ENCODE peak calls at places on chromosome 9, in eight cellular contexts. Q, L, Z, Y, S, V, R and E are unnamed samples.
A peak's percentile ranks its signal among the peaks of the same experiment; 100 is the strongest.

GRCh38 chr9:13478235-13478634 is 198.7 kb upstream of the MPDZ start:
- DNase-seq in Q (no peak), L (no peak), Z (no peak), Y (peak; percentile 35), S (no peak), V (peak; percentile 6), R (no peak), E (peak; percentile 42)

GRCh38 chr9:4497855-4498254 is 7.6 kb downstream of the SLC1A1 start:
- DNase-seq in Q (no peak), L (no peak), Z (peak; percentile 81), Y (peak; percentile 81), S (no peak), V (peak; percentile 39), R (peak; percentile 87), E (no peak)

GRCh38 chr9:469672-470040 is 255.0 kb downstream of the DOCK8 start:
- DNase-seq in Q (peak; percentile 8), L (peak; percentile 88), Z (no peak), Y (no peak), S (peak; percentile 64), V (no peak), R (no peak), E (no peak)

GRCh38 chr9:16191691-16192402 is 639.0 kb downstream of the CCDC171 start:
- DNase-seq in Q (peak; percentile 79), L (no peak), Z (peak; percentile 87), Y (peak; percentile 83), S (peak; percentile 84), V (peak; percentile 87), R (peak; percentile 90), E (peak; percentile 43)

GRCh38 chr9:4277531-4277991 is 22.3 kb downstream of the GLIS3 start:
- DNase-seq in Q (no peak), L (no peak), Z (no peak), Y (no peak), S (no peak), V (peak; percentile 14), R (peak; percentile 18), E (no peak)

GRCh38 chr9:70080481-70081119 is 37.0 kb downstream of the MAMDC2 start:
- DNase-seq in Q (peak; percentile 63), L (no peak), Z (peak; percentile 95), Y (peak; percentile 64), S (no peak), V (peak; percentile 74), R (peak; percentile 86), E (no peak)

GRCh38 chr9:69376651-69377050 is 51.6 kb downstream of the ENTREP1 start:
- DNase-seq in Q (peak; percentile 15), L (no peak), Z (peak; percentile 92), Y (peak; percentile 94), S (no peak), V (peak; percentile 92), R (peak; percentile 95), E (no peak)

GRCh38 chr9:69857131-69857530 is 36.5 kb downstream of the CFAP95 start:
- DNase-seq in Q (no peak), L (no peak), Z (peak; percentile 64), Y (peak; percentile 89), S (no peak), V (peak; percentile 76), R (peak; percentile 92), E (no peak)

GRCh38 chr9:135030711-135031245 is 56.7 kb upstream of the OLFM1 start:
- DNase-seq in Q (no peak), L (no peak), Z (no peak), Y (no peak), S (peak; percentile 9), V (no peak), R (no peak), E (no peak)

GRCh38 chr9:110932883-110933282 is 105.4 kb downstream of the LPAR1 start:
- DNase-seq in Q (no peak), L (no peak), Z (no peak), Y (peak; percentile 88), S (no peak), V (no peak), R (no peak), E (no peak)

GRCh38 chr9:81468084-81468595 is 221.2 kb downstream of the TLE1 start:
- DNase-seq in Q (no peak), L (no peak), Z (no peak), Y (no peak), S (no peak), V (no peak), R (no peak), E (no peak)

GRCh38 chr9:100287186-100287585 is 65.6 kb downstream of the TEX10 start:
- DNase-seq in Q (no peak), L (no peak), Z (no peak), Y (no peak), S (no peak), V (no peak), R (no peak), E (no peak)

GRCh38 chr9:136944094-136944518 is 432 bp downstream of the FBXW5 start:
- DNase-seq in Q (no peak), L (no peak), Z (peak; percentile 45), Y (peak; percentile 63), S (no peak), V (peak; percentile 55), R (peak; percentile 47), E (no peak)

GRCh38 chr9:114524401-114524800 is 19.1 kb upstream of the WHRN start:
- DNase-seq in Q (no peak), L (no peak), Z (no peak), Y (peak; percentile 58), S (no peak), V (no peak), R (no peak), E (no peak)

GRCh38 chr9:16031971-16032370 is 479.1 kb downstream of the CCDC171 start:
- DNase-seq in Q (no peak), L (no peak), Z (no peak), Y (peak; percentile 58), S (no peak), V (no peak), R (no peak), E (no peak)

DNA sequence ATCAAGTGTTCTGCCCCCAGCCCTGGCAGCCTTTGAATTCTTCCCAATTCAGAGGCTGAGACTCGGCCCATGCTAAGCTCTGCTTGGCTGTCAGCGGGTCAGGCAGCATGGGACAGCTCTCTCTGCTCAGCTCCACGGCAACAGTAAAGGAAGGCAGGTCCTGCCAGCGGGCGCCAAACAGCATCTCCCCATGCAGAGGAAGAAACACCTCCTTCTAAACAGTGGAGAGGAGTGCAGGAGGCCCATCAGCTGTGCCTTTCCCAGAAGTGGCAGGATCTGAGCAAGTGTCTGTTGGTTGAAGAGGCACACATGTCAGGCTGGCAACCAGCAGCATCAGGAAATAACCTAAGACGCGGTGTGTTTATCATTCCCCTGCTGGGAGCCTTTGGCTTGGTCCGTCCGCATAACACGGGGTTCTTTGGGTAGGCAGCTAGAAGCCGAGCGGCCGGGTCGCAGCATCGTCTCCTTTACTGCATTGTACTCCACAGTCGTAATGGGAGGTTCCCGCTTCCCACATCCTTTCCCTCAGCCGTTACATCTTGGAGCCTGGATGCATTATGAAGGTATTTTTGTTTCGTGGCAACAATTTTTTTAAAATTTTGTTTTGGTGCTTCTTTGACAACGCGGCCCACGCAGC is 42.7 kb upstream of the NCS1 start:
- DNase-seq in Q (no peak), L (no peak), Z (no peak), Y (no peak), S (peak; percentile 40), V (peak; percentile 90), R (no peak), E (no peak)
- H3K4me3 ChIP-seq in Q (no peak overlapping the region), L (no peak overlapping the region), Z (no peak overlapping the region), Y (no peak overlapping the region), S (no peak overlapping the region), V (no peak overlapping the region), R (no peak overlapping the region), E (no peak overlapping the region)

GRCh38 chr9:115998661-115999060 is 154.9 kb upstream of the PAPPA start:
- DNase-seq in Q (no peak), L (no peak), Z (no peak), Y (peak; percentile 87), S (no peak), V (peak; percentile 37), R (peak; percentile 47), E (no peak)

GRCh38 chr9:116002624-116003023 is 151.0 kb upstream of the PAPPA start:
- DNase-seq in Q (no peak), L (no peak), Z (peak; percentile 73), Y (peak; percentile 62), S (no peak), V (no peak), R (peak; percentile 61), E (no peak)

GRCh38 chr9:116002181-116002580 is 151.4 kb upstream of the PAPPA start:
- DNase-seq in Q (no peak), L (no peak), Z (no peak), Y (peak; percentile 27), S (no peak), V (no peak), R (no peak), E (no peak)

GRCh38 chr9:115999498-115999897 is 154.1 kb upstream of the PAPPA start:
- DNase-seq in Q (no peak), L (no peak), Z (peak; percentile 55), Y (peak; percentile 53), S (no peak), V (peak; percentile 73), R (peak; percentile 82), E (no peak)

DNA sequence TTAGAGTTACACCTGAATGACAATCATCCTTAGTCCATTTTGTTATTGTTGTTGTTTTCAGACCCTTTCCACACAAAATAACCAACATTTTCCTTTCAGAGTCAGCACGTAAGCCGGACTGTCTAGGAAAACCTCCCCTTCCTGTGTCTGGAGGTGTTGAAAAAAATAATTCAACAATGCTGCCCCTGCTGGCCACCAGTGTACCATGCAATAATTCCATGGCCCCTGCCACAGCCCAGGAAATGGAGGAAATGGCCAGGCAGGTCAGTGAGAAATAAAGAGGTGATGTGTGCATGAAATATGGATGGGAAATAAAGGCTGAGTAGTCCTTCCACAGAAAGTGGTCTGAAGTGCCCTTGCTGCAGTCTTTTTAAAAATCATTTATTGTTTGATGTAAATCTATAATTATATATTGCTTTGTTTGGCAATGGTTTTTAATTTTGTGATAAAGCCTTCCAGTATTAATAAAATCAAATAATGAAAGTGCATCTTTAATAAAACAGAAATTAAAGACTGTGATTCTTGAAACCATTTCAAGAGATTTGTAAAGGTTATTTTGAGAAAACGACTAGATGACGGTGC is 152.8 kb upstream of the PAPPA start:
- DNase-seq in Q (no peak), L (no peak), Z (no peak), Y (no peak), S (no peak), V (no peak), R (peak; percentile 50), E (no peak)
- TF ChIP-seq CTCF in Q (peak; percentile 13), L (peak; percentile 41), Z (peak; percentile 50), Y (peak; percentile 15), S (peak; percentile 15), V (peak; percentile 34), R (peak; percentile 43), E (peak; percentile 53)

GRCh38 chr9:21564186-21564585 is 82.1 kb upstream of the IFNE start:
- DNase-seq in Q (no peak), L (no peak), Z (no peak), Y (no peak), S (no peak), V (no peak), R (no peak), E (no peak)
- H3K4me3 ChIP-seq in Q (no peak overlapping the region), L (no peak overlapping the region), Z (no peak overlapping the region), Y (no peak overlapping the region), S (no peak overlapping the region), V (no peak overlapping the region), R (no peak overlapping the region), E (no peak overlapping the region)

DNA sequence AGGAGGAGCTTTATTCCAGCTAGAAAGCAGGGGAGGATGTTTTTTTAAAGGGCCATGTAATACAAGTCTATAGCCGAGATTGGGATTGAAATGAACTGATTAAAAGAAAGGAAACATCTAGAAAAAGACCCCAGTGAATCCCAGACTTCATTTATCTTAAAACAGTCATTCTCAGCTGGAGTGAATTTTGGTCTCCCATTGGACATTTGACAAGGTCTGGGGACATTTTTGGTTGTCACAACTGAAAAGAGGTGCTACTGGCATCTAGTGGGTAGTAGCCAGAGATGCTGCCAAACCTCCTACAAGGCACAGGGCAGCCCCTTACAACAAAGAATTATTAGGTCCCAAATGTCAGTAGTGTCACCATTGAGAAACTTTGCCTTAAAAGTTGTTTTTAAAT is 16.3 kb upstream of the SPINK4 start:
- DNase-seq in Q (no peak), L (no peak), Z (peak; percentile 18), Y (peak; percentile 39), S (no peak), V (no peak), R (peak; percentile 45), E (no peak)
- TF ChIP-seq CTCF in Q (no peak), L (no peak), Z (peak; percentile 15), Y (peak; percentile 49), S (no peak), V (peak; percentile 31), R (peak; percentile 21), E (no peak)